ENCODE peak calls at places on chromosomes 7 and 10, in five cellular contexts. One of them, this sample, is unnamed.

GRCh38 chr10:90222372-90222771 is 521.0 kb downstream of the KIF20B start:
- DNase-seq in sigmoid colon: no peak
- DNase-seq in hepatocyte: peak
- DNase-seq in heart right ventricle: no peak
- DNase-seq in IMR-90: peak
- DNase-seq in this sample: peak

GRCh38 chr7:26603631-26604030 is 260.8 kb downstream of the SKAP2 start:
- DNase-seq in sigmoid colon: no peak
- DNase-seq in hepatocyte: peak
- DNase-seq in heart right ventricle: no peak
- DNase-seq in IMR-90: no peak
- DNase-seq in this sample: no peak

GRCh38 chr7:107660381-107661080 is at the start of gene SLC26A4:
- DNase-seq in sigmoid colon: no peak
- DNase-seq in hepatocyte: peak
- DNase-seq in heart right ventricle: peak
- DNase-seq in IMR-90: no peak
- DNase-seq in this sample: no peak

GRCh38 chr7:15305002-15305600 is 256.7 kb downstream of the AGMO start:
- DNase-seq in sigmoid colon: peak
- DNase-seq in hepatocyte: peak
- DNase-seq in heart right ventricle: peak
- DNase-seq in IMR-90: peak
- DNase-seq in this sample: peak

GRCh38 chr10:100081075-100082001 is at the start of gene CPN1:
- DNase-seq in sigmoid colon: no peak
- DNase-seq in hepatocyte: peak
- DNase-seq in heart right ventricle: no peak
- DNase-seq in IMR-90: no peak
- DNase-seq in this sample: no peak

GRCh38 chr7:32257632-32258031 is 187.4 kb upstream of the PDE1C start:
- DNase-seq in sigmoid colon: no peak
- DNase-seq in hepatocyte: no peak
- DNase-seq in heart right ventricle: no peak
- DNase-seq in IMR-90: no peak
- DNase-seq in this sample: no peak

GRCh38 chr7:117325836-117326235 is 3.0 kb upstream of the WNT2 start:
- DNase-seq in sigmoid colon: no peak
- DNase-seq in hepatocyte: no peak
- DNase-seq in heart right ventricle: no peak
- DNase-seq in IMR-90: peak
- DNase-seq in this sample: no peak

GRCh38 chr7:138325434-138325833 is 134.6 kb upstream of the TRIM24 start:
- DNase-seq in sigmoid colon: no peak
- DNase-seq in hepatocyte: no peak
- DNase-seq in heart right ventricle: no peak
- DNase-seq in IMR-90: no peak
- DNase-seq in this sample: no peak

GRCh38 chr7:2193120-2193519 is 39.6 kb downstream of the MAD1L1 start:
- DNase-seq in sigmoid colon: no peak
- DNase-seq in hepatocyte: no peak
- DNase-seq in heart right ventricle: no peak
- DNase-seq in IMR-90: no peak
- DNase-seq in this sample: no peak

GRCh38 chr7:21887353-21887752 is 58.3 kb downstream of the CDCA7L start:
- DNase-seq in sigmoid colon: no peak
- DNase-seq in hepatocyte: no peak
- DNase-seq in heart right ventricle: no peak
- DNase-seq in IMR-90: no peak
- DNase-seq in this sample: no peak

GRCh38 chr10:19891429-19891828 is 75.2 kb downstream of the PLXDC2 start:
- DNase-seq in sigmoid colon: no peak
- DNase-seq in hepatocyte: no peak
- DNase-seq in heart right ventricle: no peak
- DNase-seq in IMR-90: no peak
- DNase-seq in this sample: no peak

GRCh38 chr10:21927601-21928000 is 75.9 kb downstream of the DNAJC1 start:
- DNase-seq in sigmoid colon: no peak
- DNase-seq in hepatocyte: no peak
- DNase-seq in heart right ventricle: no peak
- DNase-seq in IMR-90: peak
- DNase-seq in this sample: peak

GRCh38 chr7:85508642-85509429 is 322.0 kb upstream of the SEMA3D start:
- DNase-seq in sigmoid colon: no peak
- DNase-seq in hepatocyte: no peak
- DNase-seq in heart right ventricle: no peak
- DNase-seq in IMR-90: peak
- DNase-seq in this sample: peak

GRCh38 chr7:21543528-21544302 is 876 bp downstream of the DNAH11 start:
- DNase-seq in sigmoid colon: no peak
- DNase-seq in hepatocyte: peak
- DNase-seq in heart right ventricle: peak
- DNase-seq in IMR-90: no peak
- DNase-seq in this sample: no peak

GRCh38 chr10:69901623-69902505 is 100.2 kb downstream of the COL13A1 start:
- DNase-seq in sigmoid colon: no peak
- DNase-seq in hepatocyte: peak
- DNase-seq in heart right ventricle: no peak
- DNase-seq in IMR-90: peak
- DNase-seq in this sample: peak

GRCh38 chr7:120272261-120272895 is 597 bp upstream of the KCND2 start:
- DNase-seq in sigmoid colon: no peak
- DNase-seq in hepatocyte: peak
- DNase-seq in heart right ventricle: no peak
- DNase-seq in IMR-90: peak
- DNase-seq in this sample: peak

GRCh38 chr7:28093617-28094232 is 86.9 kb downstream of the JAZF1 start:
- DNase-seq in sigmoid colon: peak
- DNase-seq in hepatocyte: peak
- DNase-seq in heart right ventricle: peak
- DNase-seq in IMR-90: peak
- DNase-seq in this sample: peak

GRCh38 chr7:68963547-68963946 is 634.7 kb upstream of the AUTS2 start:
- DNase-seq in sigmoid colon: peak
- DNase-seq in hepatocyte: peak
- DNase-seq in heart right ventricle: no peak
- DNase-seq in IMR-90: peak
- DNase-seq in this sample: peak

GRCh38 chr7:1073211-1073977 is 14.5 kb upstream of the GPER1 start:
- DNase-seq in sigmoid colon: no peak
- DNase-seq in hepatocyte: no peak
- DNase-seq in heart right ventricle: no peak
- DNase-seq in IMR-90: no peak
- DNase-seq in this sample: no peak

GRCh38 chr10:130127612-130128607 is 8.3 kb upstream of the GLRX3 start:
- DNase-seq in sigmoid colon: no peak
- DNase-seq in hepatocyte: peak
- DNase-seq in heart right ventricle: no peak
- DNase-seq in IMR-90: peak
- DNase-seq in this sample: peak

GRCh38 chr7:5827755-5828154 is 46.3 kb upstream of the RNF216 start:
- DNase-seq in sigmoid colon: no peak
- DNase-seq in hepatocyte: no peak
- DNase-seq in heart right ventricle: no peak
- DNase-seq in IMR-90: no peak
- DNase-seq in this sample: no peak

DNA sequence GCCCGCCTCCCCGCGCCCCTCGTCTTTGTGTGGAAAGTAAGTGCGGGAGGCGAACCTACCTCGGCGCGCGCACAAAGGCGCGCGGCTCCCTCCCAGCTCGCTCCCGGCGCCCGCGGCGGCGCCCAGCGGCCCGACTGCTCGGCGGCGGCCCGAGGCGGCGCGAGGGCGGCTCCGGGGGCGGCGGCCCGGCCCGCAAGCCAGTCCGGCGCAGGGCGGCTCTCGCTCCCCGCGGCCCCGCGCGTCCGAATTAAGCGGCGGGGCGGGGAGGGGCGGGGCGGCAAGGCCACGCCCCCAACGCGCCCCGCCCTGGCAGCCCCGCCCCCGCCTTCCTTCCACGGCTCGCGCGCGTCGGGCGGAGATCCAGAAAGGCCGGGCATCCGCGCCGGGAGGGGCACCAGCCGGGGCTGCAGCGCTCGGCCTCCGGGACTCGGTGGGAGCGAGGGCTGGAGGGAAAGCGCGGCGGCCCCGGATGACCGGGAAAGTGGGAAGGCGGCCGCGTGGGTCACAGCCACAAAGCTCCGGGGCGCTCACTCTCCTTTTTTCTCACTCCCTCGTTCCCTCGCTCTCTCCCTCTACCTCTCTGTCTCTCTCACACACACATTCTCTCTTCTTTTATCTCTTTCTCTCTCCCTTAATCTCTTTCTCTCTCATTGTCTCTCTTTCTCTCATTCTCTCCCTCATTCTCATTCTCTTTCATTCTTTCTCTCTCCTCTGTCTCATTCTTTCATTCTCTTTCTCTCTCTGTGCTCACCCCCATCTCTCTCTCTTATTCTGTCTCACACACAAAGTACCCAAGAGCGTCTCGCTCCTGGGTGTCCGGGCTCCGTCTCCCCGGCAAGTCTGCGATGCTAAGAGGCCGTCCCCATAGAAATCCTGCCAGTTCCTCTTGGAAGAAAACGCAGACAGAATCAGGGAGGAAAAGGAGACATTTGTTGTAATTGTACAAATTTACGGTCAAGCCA is 170.2 kb downstream of the FAM107B start:
- DNase-seq in sigmoid colon: peak
- DNase-seq in hepatocyte: peak
- DNase-seq in heart right ventricle: peak
- DNase-seq in IMR-90: peak
- DNase-seq in this sample: peak
- TF ChIP-seq CTCF in sigmoid colon: no peak
- TF ChIP-seq CTCF in hepatocyte: no peak
- TF ChIP-seq CTCF in heart right ventricle: no peak
- TF ChIP-seq CTCF in IMR-90: no peak
- TF ChIP-seq CTCF in this sample: no peak

GRCh38 chr10:104648421-104648820 is 7.3 kb downstream of the SORCS3 start:
- DNase-seq in sigmoid colon: no peak
- DNase-seq in hepatocyte: no peak
- DNase-seq in heart right ventricle: no peak
- DNase-seq in IMR-90: no peak
- DNase-seq in this sample: no peak

DNA sequence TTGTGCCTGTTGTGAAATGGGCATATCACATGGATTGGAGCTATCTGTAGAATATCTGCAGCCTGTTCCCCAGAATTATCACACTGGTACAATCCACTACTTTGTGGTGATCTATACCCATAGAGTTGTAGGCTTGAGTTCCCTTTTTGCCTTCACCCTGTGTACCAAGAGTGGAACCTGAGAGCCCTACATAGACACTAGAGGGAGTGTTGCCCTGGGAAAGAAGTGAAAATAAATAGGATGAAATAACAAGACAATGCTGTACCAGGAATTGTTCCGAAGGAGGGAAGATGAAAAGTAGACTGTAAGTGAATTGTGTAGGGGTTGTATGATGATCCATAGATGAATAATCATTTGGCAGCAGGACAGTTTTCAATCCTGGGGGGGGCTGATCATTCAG is 9.0 kb downstream of the SORCS3 start:
- DNase-seq in sigmoid colon: no peak
- DNase-seq in hepatocyte: peak
- DNase-seq in heart right ventricle: no peak
- DNase-seq in IMR-90: no peak
- DNase-seq in this sample: no peak
- TF ChIP-seq CTCF in sigmoid colon: no peak
- TF ChIP-seq CTCF in hepatocyte: peak
- TF ChIP-seq CTCF in heart right ventricle: peak
- TF ChIP-seq CTCF in IMR-90: no peak
- TF ChIP-seq CTCF in this sample: peak

GRCh38 chr10:43396928-43397624 is 11.9 kb downstream of the HNRNPF start:
- DNase-seq in sigmoid colon: peak
- DNase-seq in hepatocyte: peak
- DNase-seq in heart right ventricle: peak
- DNase-seq in IMR-90: peak
- DNase-seq in this sample: peak
- TF ChIP-seq CTCF in sigmoid colon: no peak
- TF ChIP-seq CTCF in hepatocyte: no peak
- TF ChIP-seq CTCF in heart right ventricle: no peak
- TF ChIP-seq CTCF in IMR-90: no peak
- TF ChIP-seq CTCF in this sample: no peak

GRCh38 chr10:61835069-61835908 is 66.2 kb upstream of the ARID5B start:
- DNase-seq in sigmoid colon: no peak
- DNase-seq in hepatocyte: peak
- DNase-seq in heart right ventricle: no peak
- DNase-seq in IMR-90: peak
- DNase-seq in this sample: peak
- TF ChIP-seq CTCF in sigmoid colon: peak
- TF ChIP-seq CTCF in hepatocyte: peak
- TF ChIP-seq CTCF in heart right ventricle: peak
- TF ChIP-seq CTCF in IMR-90: peak
- TF ChIP-seq CTCF in this sample: peak

GRCh38 chr7:101217388-101218235 is at the start of the genes PLOD3 and ZNHIT1:
- DNase-seq in sigmoid colon: peak
- DNase-seq in hepatocyte: peak
- DNase-seq in heart right ventricle: peak
- DNase-seq in IMR-90: peak
- DNase-seq in this sample: peak

GRCh38 chr7:101220295-101220694 is 2.3 kb downstream of the ZNHIT1 start:
- DNase-seq in sigmoid colon: no peak
- DNase-seq in hepatocyte: no peak
- DNase-seq in heart right ventricle: no peak
- DNase-seq in IMR-90: no peak
- DNase-seq in this sample: no peak

GRCh38 chr7:101216001-101216859 is 1.2 kb downstream of the PLOD3 start:
- DNase-seq in sigmoid colon: peak
- DNase-seq in hepatocyte: no peak
- DNase-seq in heart right ventricle: no peak
- DNase-seq in IMR-90: peak
- DNase-seq in this sample: peak

GRCh38 chr7:101218236-101219130 is 518 bp downstream of the ZNHIT1 start:
- DNase-seq in sigmoid colon: peak
- DNase-seq in hepatocyte: peak
- DNase-seq in heart right ventricle: no peak
- DNase-seq in IMR-90: peak
- DNase-seq in this sample: no peak

DNA sequence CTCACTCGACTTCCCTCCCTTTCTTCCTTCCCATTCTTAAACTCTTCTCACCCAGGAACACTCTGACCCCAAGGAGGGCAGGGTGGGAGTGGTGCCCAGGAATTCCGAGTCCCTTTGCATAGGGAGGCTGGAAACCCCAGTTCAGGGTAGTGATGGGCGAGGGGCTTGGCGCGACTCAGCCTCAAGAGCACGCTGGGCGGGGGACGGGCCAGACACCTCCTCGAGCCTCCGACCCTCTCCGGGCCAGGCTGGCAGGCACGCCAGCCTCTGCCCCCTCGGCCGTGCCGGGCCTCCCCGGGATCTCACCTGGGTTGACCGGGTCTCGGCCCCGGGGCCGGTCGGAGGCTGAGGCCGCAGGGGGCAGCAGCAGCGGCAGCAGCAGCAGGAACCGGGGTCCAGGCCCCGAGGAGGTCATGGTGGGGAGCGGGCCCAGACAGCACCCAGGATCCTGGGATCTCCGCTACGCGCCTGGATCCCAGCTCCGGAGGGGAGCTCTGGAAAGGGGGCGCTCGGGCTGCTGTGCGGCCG is 457 bp downstream of the PLOD3 start:
- DNase-seq in sigmoid colon: no peak
- DNase-seq in hepatocyte: no peak
- DNase-seq in heart right ventricle: no peak
- DNase-seq in IMR-90: no peak
- DNase-seq in this sample: no peak
- TF ChIP-seq CTCF in sigmoid colon: no peak
- TF ChIP-seq CTCF in hepatocyte: no peak
- TF ChIP-seq CTCF in heart right ventricle: no peak
- TF ChIP-seq CTCF in IMR-90: no peak
- TF ChIP-seq CTCF in this sample: no peak

GRCh38 chr10:44310762-44311562 is 73.9 kb downstream of the CXCL12 start:
- DNase-seq in sigmoid colon: peak
- DNase-seq in hepatocyte: peak
- DNase-seq in heart right ventricle: peak
- DNase-seq in IMR-90: peak
- DNase-seq in this sample: peak
- TF ChIP-seq CTCF in sigmoid colon: peak
- TF ChIP-seq CTCF in hepatocyte: peak
- TF ChIP-seq CTCF in heart right ventricle: peak
- TF ChIP-seq CTCF in IMR-90: peak
- TF ChIP-seq CTCF in this sample: peak